ENCODE peak calls at places on chromosomes 11 and 22, in eight cellular contexts. Q, F, Z, T, B, U, L and V are unnamed samples.

GRCh38 chr11:124643042-124643604 is 20.5 kb downstream of the TBRG1 start:
- DNase-seq in Q (no peak), F (no peak), Z (no peak), T (no peak), B (no peak), U (no peak), L (no peak), V (no peak)

GRCh38 chr11:1766719-1767398 is 3.1 kb upstream of the CTSD start:
- DNase-seq in Q (no peak), F (no peak), Z (no peak), T (no peak), B (no peak), U (no peak), L (peak), V (no peak)

GRCh38 chr11:96254087-96254486 is 88.9 kb downstream of the MAML2 start:
- DNase-seq in Q (no peak), F (no peak), Z (no peak), T (no peak), B (no peak), U (peak), L (no peak), V (no peak)

GRCh38 chr22:49212466-49212865 is 615.2 kb downstream of the BRD1 start:
- DNase-seq in Q (no peak), F (no peak), Z (no peak), T (no peak), B (no peak), U (no peak), L (peak), V (peak)

GRCh38 chr11:111402411-111402810 is 23.3 kb upstream of the POU2AF1 start:
- DNase-seq in Q (no peak), F (no peak), Z (no peak), T (no peak), B (no peak), U (no peak), L (no peak), V (no peak)

GRCh38 chr11:122556605-122557004 is 98.9 kb upstream of the UBASH3B start:
- DNase-seq in Q (no peak), F (no peak), Z (peak), T (no peak), B (no peak), U (no peak), L (no peak), V (no peak)

GRCh38 chr11:68469122-68469521 is 8.6 kb downstream of the PPP6R3 start:
- DNase-seq in Q (no peak), F (no peak), Z (peak), T (no peak), B (no peak), U (no peak), L (no peak), V (no peak)

GRCh38 chr11:126214446-126215240 is 3.1 kb downstream of the FAM118B start:
- DNase-seq in Q (no peak), F (no peak), Z (no peak), T (no peak), B (peak), U (no peak), L (no peak), V (no peak)

GRCh38 chr11:102225689-102226562 is 91.4 kb upstream of the BIRC3 start:
- DNase-seq in Q (peak), F (peak), Z (peak), T (peak), B (no peak), U (no peak), L (no peak), V (no peak)

GRCh38 chr22:42414565-42415298 is 17.5 kb downstream of the NFAM1 start:
- DNase-seq in Q (no peak), F (no peak), Z (no peak), T (no peak), B (no peak), U (no peak), L (no peak), V (no peak)

GRCh38 chr22:42417645-42418303 is 14.4 kb downstream of the NFAM1 start:
- DNase-seq in Q (no peak), F (no peak), Z (no peak), T (no peak), B (no peak), U (no peak), L (peak), V (no peak)

GRCh38 chr22:42416671-42417230 is 15.5 kb downstream of the NFAM1 start:
- DNase-seq in Q (no peak), F (no peak), Z (no peak), T (no peak), B (no peak), U (no peak), L (peak), V (no peak)

GRCh38 chr22:42418811-42419243 is 13.4 kb downstream of the NFAM1 start:
- DNase-seq in Q (no peak), F (no peak), Z (no peak), T (no peak), B (no peak), U (no peak), L (no peak), V (no peak)

GRCh38 chr22:42419328-42419881 is 12.8 kb downstream of the NFAM1 start:
- DNase-seq in Q (no peak), F (no peak), Z (no peak), T (no peak), B (peak), U (no peak), L (peak), V (no peak)
- H3K4me3 ChIP-seq in Q (no peak), F (no peak), Z (no peak), T (no peak), B (no peak), U (no peak), L (peak), V (no peak)

DNA sequence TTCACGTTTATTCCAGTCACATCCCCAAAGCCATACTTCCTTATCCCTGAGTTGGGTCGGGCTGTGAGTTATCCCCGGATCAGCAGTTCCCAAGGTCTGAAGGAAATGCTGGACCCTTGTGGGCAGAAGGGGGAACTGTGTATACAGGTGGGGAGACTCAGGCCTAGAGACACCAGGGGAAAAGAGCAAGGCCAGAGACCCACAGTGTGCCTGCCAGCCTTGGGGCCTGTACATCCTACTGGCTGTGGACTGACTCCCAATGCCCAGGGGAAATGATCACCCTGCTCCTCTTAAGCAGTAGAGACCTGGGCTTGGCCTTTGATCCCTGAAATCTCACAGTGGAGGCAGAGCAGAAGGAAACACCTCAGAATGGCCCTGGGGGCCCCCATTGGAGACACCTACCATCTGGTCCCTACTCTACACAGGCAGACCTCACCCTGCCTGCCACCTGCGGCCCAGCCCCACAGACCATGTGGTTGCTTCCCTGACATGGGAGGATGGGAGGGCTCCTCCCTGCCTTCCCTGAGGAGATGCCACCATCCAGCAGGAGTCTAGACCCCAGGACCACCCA is 1.3 kb downstream of the SELENOM start:
- DNase-seq in Q (no peak), F (no peak), Z (no peak), T (no peak), B (no peak), U (no peak), L (no peak), V (no peak)
- H3K4me3 ChIP-seq in Q (peak), F (peak), Z (peak), T (peak), B (no peak), U (no peak), L (peak), V (peak)

GRCh38 chr11:36009469-36009868 is 65.6 kb downstream of the LDLRAD3 start:
- DNase-seq in Q (no peak), F (no peak), Z (peak), T (no peak), B (no peak), U (no peak), L (no peak), V (no peak)
- H3K4me3 ChIP-seq in Q (peak), F (no peak), Z (no peak), T (no peak), B (no peak), U (no peak), L (no peak), V (no peak)

GRCh38 chr11:27696961-27697360 is 3.3 kb downstream of the BDNF start:
- DNase-seq in Q (no peak), F (no peak), Z (no peak), T (no peak), B (no peak), U (no peak), L (no peak), V (no peak)
- H3K4me3 ChIP-seq in Q (peak), F (peak), Z (peak), T (peak), B (no peak), U (no peak), L (no peak), V (no peak)

GRCh38 chr11:107827041-107827440 is 31.5 kb downstream of the SLC35F2 start:
- DNase-seq in Q (no peak), F (no peak), Z (no peak), T (no peak), B (no peak), U (no peak), L (no peak), V (no peak)

GRCh38 chr11:107825875-107826274 is 32.7 kb downstream of the SLC35F2 start:
- DNase-seq in Q (no peak), F (no peak), Z (no peak), T (no peak), B (no peak), U (no peak), L (no peak), V (no peak)

GRCh38 chr11:107819361-107820014 is 39.1 kb downstream of the SLC35F2 start:
- DNase-seq in Q (no peak), F (no peak), Z (peak), T (no peak), B (no peak), U (no peak), L (no peak), V (no peak)

GRCh38 chr11:107821199-107821926 is 37.2 kb downstream of the SLC35F2 start:
- DNase-seq in Q (no peak), F (no peak), Z (peak), T (no peak), B (no peak), U (no peak), L (no peak), V (no peak)

GRCh38 chr11:107824668-107825369 is 33.8 kb downstream of the SLC35F2 start:
- DNase-seq in Q (no peak), F (no peak), Z (no peak), T (no peak), B (no peak), U (no peak), L (no peak), V (no peak)
- H3K4me3 ChIP-seq in Q (no peak), F (no peak), Z (no peak), T (no peak), B (no peak), U (no peak), L (no peak), V (no peak)

DNA sequence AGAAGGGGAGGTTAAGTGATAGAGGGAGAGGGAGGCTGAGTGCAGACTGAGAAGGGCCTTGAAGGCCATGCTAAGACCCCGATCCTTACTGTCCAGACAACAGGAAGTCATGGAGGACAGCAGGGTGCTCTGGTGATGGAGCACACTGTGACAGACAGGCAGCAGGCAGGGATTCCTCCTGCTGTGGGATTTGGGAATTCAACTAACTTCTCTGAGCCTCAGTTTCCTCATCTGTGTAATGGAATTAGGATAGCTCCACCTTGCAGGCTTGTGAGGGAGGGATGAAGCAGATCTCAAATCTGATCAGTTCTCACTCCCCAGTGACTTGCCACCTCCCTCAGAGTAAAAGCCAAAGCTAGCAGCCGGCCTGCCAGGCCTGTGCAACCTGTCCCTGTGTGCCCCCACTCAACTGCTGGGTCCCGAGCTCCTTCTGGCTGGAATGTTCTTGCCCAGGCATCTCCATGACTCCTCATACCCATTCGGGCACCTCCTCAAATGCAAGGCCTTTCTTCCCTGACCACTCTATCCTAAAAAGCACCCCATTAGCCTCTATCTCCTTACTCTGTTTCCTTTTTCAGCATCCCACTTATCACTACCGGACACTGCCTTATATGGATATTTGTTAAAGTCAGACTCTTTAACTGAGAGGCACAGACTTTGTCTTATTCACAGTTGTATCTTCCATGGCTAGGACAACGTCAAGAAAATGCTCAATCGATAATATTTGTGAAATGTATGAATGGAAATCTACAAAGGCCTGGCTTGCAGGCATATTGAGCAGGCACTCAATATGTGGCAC is 9.5 kb downstream of the ARAP1 start:
- DNase-seq in Q (no peak), F (no peak), Z (no peak), T (no peak), B (no peak), U (no peak), L (peak), V (no peak)
- H3K4me3 ChIP-seq in Q (no peak), F (no peak), Z (no peak), T (no peak), B (no peak), U (no peak), L (no peak), V (no peak)

DNA sequence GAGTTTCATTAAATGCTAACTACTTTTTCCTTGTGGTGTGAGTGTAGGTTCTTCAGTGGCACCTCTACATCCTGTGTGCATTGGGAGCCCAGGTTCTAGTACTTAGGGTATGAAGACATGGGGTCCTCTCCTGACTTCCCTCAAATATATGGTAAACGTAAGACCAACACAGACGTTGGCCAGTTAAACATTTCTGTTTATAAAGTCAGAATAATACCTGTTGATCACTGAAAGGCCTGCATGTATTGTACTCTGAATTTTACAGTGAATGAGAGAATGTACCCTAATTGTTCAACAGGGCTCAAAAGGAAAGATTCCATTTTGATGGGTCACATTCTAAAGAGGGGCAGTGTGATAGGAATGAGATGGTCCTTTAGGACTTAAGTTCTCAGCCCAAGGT is 3.2 kb downstream of the RPL27A start:
- DNase-seq in Q (no peak), F (no peak), Z (no peak), T (no peak), B (no peak), U (no peak), L (no peak), V (no peak)
- H3K4me3 ChIP-seq in Q (no peak), F (no peak), Z (no peak), T (peak), B (no peak), U (no peak), L (no peak), V (no peak)

DNA sequence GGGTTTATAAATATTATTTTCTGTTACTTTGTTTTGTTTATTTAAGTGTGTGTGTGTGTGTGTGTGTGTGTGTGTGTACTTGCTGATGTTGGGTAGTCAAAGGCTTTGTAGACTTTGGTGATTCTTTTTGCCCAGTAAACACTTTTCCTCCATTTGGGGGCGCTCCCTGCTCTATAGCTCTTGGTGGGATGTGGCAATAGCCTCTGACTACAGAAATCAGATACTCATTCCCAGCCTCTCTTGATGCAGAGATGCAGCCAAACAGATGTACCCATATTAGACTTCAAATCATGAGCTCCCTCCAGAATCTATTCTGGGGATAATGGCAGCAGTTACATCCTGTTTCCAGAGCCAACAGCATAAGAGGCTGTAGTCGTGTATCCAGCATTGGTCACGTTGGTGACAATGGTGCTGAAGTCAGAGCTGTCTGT is 33.4 kb upstream of the APOL5 start:
- DNase-seq in Q (no peak), F (no peak), Z (peak), T (no peak), B (peak), U (no peak), L (no peak), V (no peak)
- H3K4me3 ChIP-seq in Q (no peak), F (no peak), Z (no peak), T (no peak), B (no peak), U (no peak), L (no peak), V (no peak)